ENCODE peak calls at places on chromosomes 12 and 14, in six cellular contexts. B, N, Q, V, K and M are unnamed samples.

GRCh38 chr14:51118993-51119392 is 24.1 kb upstream of the TRIM9 start:
- DNase-seq in Q (no peak), V (no peak), B (no peak), K (no peak), N (no peak), M (no peak)

GRCh38 chr14:38208825-38209562 is 1.3 kb downstream of the SSTR1 start:
- DNase-seq in V (peak; percentile 74), Q (no peak), B (peak; percentile 62), N (no peak), K (no peak), M (no peak)

GRCh38 chr12:124639407-124639806 is 72.0 kb upstream of the NCOR2 start:
- DNase-seq in B (no peak), Q (no peak), N (no peak), V (no peak), K (no peak), M (no peak)

GRCh38 chr14:70782361-70782760 is 27.0 kb downstream of the MAP3K9 start:
- DNase-seq in K (no peak), V (peak; percentile 35), Q (no peak), N (peak; percentile 100), B (no peak), M (no peak)

GRCh38 chr14:99595034-99595433 is 9.0 kb downstream of the CCDC85C start:
- DNase-seq in N (no peak), K (no peak), V (no peak), Q (no peak), B (no peak), M (peak; percentile 67)

GRCh38 chr14:101731187-101732080 is 30.1 kb upstream of the PPP2R5C start:
- DNase-seq in V (peak; percentile 41), N (peak; percentile 95), K (no peak), Q (peak; percentile 40), B (no peak), M (peak; percentile 78)

GRCh38 chr12:51434305-51434704 is 9.7 kb downstream of the SLC4A8 start:
- DNase-seq in B (no peak), K (no peak), V (no peak), N (no peak), Q (no peak), M (no peak)

GRCh38 chr14:93987376-93987775 is 9.7 kb upstream of the CCDC197 start:
- DNase-seq in B (no peak), V (no peak), N (no peak), K (no peak), Q (no peak), M (no peak)

GRCh38 chr14:30928462-30928861 is 54.1 kb downstream of the COCH start:
- DNase-seq in N (no peak), K (no peak), V (no peak), B (no peak), Q (no peak), M (peak; percentile 9)

GRCh38 chr12:15575797-15576560 is 213.2 kb downstream of the EPS8 start:
- DNase-seq in N (no peak), K (no peak), B (no peak), Q (no peak), V (no peak), M (no peak)

GRCh38 chr12:41288188-41288811 is 100.2 kb downstream of the PDZRN4 start:
- DNase-seq in V (no peak), K (no peak), B (no peak), Q (no peak), N (no peak), M (no peak)

GRCh38 chr12:70598467-70599194 is 38.6 kb downstream of the PTPRB start:
- DNase-seq in Q (no peak), N (no peak), V (no peak), B (no peak), K (no peak), M (no peak)

GRCh38 chr12:46964496-46965098 is 114.8 kb upstream of the PCED1B start:
- DNase-seq in N (peak; percentile 54), K (peak; percentile 37), B (no peak), V (peak; percentile 64), Q (no peak), M (no peak)

GRCh38 chr14:67704484-67705089 is 2.9 kb downstream of the RDH12 start:
- DNase-seq in V (peak; percentile 54), K (no peak), Q (no peak), N (peak; percentile 54), B (peak; percentile 34), M (peak; percentile 67)

GRCh38 chr12:52945389-52946232 is 3.3 kb upstream of the KRT18 start:
- DNase-seq in V (peak; percentile 62), K (no peak), B (no peak), Q (no peak), N (peak; percentile 33), M (no peak)

GRCh38 chr12:176321-177181 is 37.4 kb downstream of the SLC6A12 start:
- DNase-seq in N (peak; percentile 28), K (no peak), V (peak; percentile 61), Q (no peak), B (no peak), M (no peak)

GRCh38 chr14:103108749-103109207 is 14.3 kb downstream of the EXOC3L4 start:
- DNase-seq in N (no peak), Q (peak; percentile 63), K (no peak), V (peak; percentile 73), B (no peak), M (peak; percentile 84)

GRCh38 chr12:1013618-1014489 is 22.8 kb downstream of the ERC1 start:
- DNase-seq in Q (no peak), K (no peak), B (no peak), V (peak; percentile 87), N (peak; percentile 91), M (no peak)

GRCh38 chr14:72715910-72716268 is 178.0 kb downstream of the DPF3 start:
- DNase-seq in B (no peak), K (no peak), N (no peak), V (no peak), Q (no peak), M (no peak)

GRCh38 chr12:118979763-118980406 is 1.5 kb upstream of the SRRM4 start:
- DNase-seq in N (peak; percentile 5), Q (no peak), B (peak; percentile 79), K (no peak), V (peak; percentile 24), M (peak; percentile 73)

GRCh38 chr14:89899917-89900680 is 54.4 kb downstream of the EFCAB11 start:
- DNase-seq in Q (no peak), N (no peak), B (peak; percentile 42), V (peak; percentile 49), K (no peak), M (peak; percentile 17)

GRCh38 chr14:52790011-52790755 is 1.2 kb downstream of the GNPNAT1 start:
- DNase-seq in V (no peak), B (no peak), K (no peak), N (no peak), Q (no peak), M (no peak)

GRCh38 chr14:100565650-100566049 is 21.6 kb downstream of the BEGAIN start:
- DNase-seq in K (no peak), Q (no peak), N (no peak), B (no peak), V (no peak), M (no peak)

GRCh38 chr12:112349440-112349839 is 32.8 kb downstream of the HECTD4 start:
- DNase-seq in N (no peak), Q (no peak), B (no peak), K (no peak), V (peak; percentile 41), M (no peak)

GRCh38 chr12:95836185-95836609 is 22.6 kb upstream of the SNRPF start:
- DNase-seq in K (no peak), Q (no peak), V (peak; percentile 78), B (no peak), N (peak; percentile 80), M (no peak)

GRCh38 chr12:119838781-119839180 is 38.3 kb downstream of the CIT start:
- DNase-seq in N (no peak), K (no peak), V (no peak), B (no peak), Q (no peak), M (no peak)

GRCh38 chr14:99395904-99396530 is 84.6 kb downstream of the SETD3 start:
- DNase-seq in Q (no peak), K (no peak), N (peak; percentile 43), V (peak; percentile 54), B (no peak), M (no peak)

GRCh38 chr12:69171881-69172280 is 67.5 kb upstream of the CPSF6 start:
- DNase-seq in Q (no peak), K (no peak), V (no peak), B (no peak), N (no peak), M (no peak)

GRCh38 chr12:68189766-68190700 is 30.5 kb upstream of the IFNG start:
- DNase-seq in Q (no peak), K (no peak), V (peak; percentile 8), B (no peak), N (peak; percentile 78), M (no peak)

DNA sequence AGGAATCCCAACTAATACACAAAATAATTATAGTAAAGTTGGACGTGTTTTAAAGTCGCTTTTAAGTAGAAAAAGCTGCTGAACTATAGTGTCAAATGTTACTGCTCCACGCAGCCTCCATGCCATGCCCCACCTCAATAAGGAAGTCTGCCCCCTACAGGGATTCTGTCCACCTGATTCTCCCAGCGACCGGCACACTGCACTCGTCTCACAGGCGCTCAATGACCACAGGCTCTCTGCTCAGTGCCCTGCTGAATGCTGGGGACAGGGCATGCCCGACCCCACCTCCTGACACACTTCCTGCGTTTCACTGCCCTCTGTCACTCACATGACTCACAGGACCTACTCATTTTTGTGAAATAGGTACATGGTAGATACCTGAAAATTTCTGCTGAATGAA is 48.9 kb downstream of the BDKRB1 start:
- DNase-seq in B (peak; percentile 42), V (no peak), K (no peak), Q (no peak), N (peak; percentile 16), M (no peak)
- TF ChIP-seq CTCF in B (peak; percentile 52), V (peak; percentile 4), K (peak; percentile 5), Q (no peak), N (peak; percentile 20), M (no peak)

GRCh38 chr12:2229661-2230539 is 177.1 kb downstream of the CACNA1C start:
- DNase-seq in V (no peak), K (no peak), B (no peak), Q (no peak), N (no peak), M (no peak)
- TF ChIP-seq CTCF in V (no peak), K (no peak), B (no peak), Q (no peak), N (no peak), M (no peak)

GRCh38 chr14:22657861-22658260 is 13.7 kb upstream of the OR6J1 start:
- DNase-seq in V (peak; percentile 49), K (no peak), B (no peak), N (peak; percentile 45), Q (no peak), M (peak; percentile 39)
- TF ChIP-seq CTCF in V (peak; percentile 56), K (peak; percentile 32), B (no peak), N (peak; percentile 73), Q (no peak), M (peak; percentile 60)

GRCh38 chr12:49330032-49330619 is 6.9 kb downstream of the C1QL4 start:
- DNase-seq in K (no peak), N (no peak), B (no peak), Q (no peak), V (no peak), M (no peak)

GRCh38 chr12:49330631-49331359 is 6.2 kb downstream of the C1QL4 start:
- DNase-seq in V (no peak), Q (no peak), B (no peak), K (no peak), N (no peak), M (no peak)

GRCh38 chr12:49332441-49332861 is 4.5 kb downstream of the C1QL4 start:
- DNase-seq in B (no peak), K (no peak), V (no peak), N (no peak), Q (no peak), M (no peak)

GRCh38 chr12:49332891-49333371 is 4.1 kb downstream of the C1QL4 start:
- DNase-seq in Q (no peak), K (no peak), B (no peak), N (no peak), V (no peak), M (no peak)

GRCh38 chr12:49331360-49332222 is 5.4 kb downstream of the C1QL4 start:
- DNase-seq in K (no peak), Q (peak; percentile 58), B (peak; percentile 79), V (peak; percentile 76), N (peak; percentile 37), M (peak; percentile 16)
- TF ChIP-seq CTCF in K (peak; percentile 85), Q (peak; percentile 60), B (no peak), V (peak; percentile 91), N (peak; percentile 92), M (peak; percentile 70)